ENCODE peak calls at places on chromosome 16, in nine cellular contexts. Y is adrenal gland; B is left ventricle myocardium inferior; F is neural crest cell; G is lung; H is CD4-positive, alpha-beta T cell; R is PC-3; O is cardiac muscle cell; W is A549. M is an unnamed sample.

GRCh38 chr16:30184430-30185140 is 1.2 kb downstream of the CORO1A start:
- DNase-seq in Y (peak), B (peak), F (no peak), G (peak), H (peak), R (no peak), O (no peak), W (no peak), M (no peak)

GRCh38 chr16:79283578-79283977 is 317.0 kb downstream of the MAF start:
- DNase-seq in Y (no peak), B (no peak), F (no peak), G (no peak), H (no peak), R (no peak), O (no peak), W (no peak), M (no peak)

GRCh38 chr16:28019218-28019617 is 44.3 kb downstream of the GSG1L start:
- DNase-seq in Y (no peak), B (no peak), F (no peak), G (no peak), H (no peak), R (no peak), O (no peak), W (no peak), M (no peak)

GRCh38 chr16:83164816-83165215 is 538.0 kb downstream of the CDH13 start:
- DNase-seq in Y (no peak), B (no peak), F (no peak), G (no peak), H (no peak), R (no peak), O (no peak), W (no peak), M (no peak)

GRCh38 chr16:3599922-3600321 is 11.5 kb downstream of the SLX4 start:
- DNase-seq in Y (no peak), B (no peak), F (no peak), G (no peak), H (no peak), R (no peak), O (no peak), W (peak), M (no peak)

GRCh38 chr16:81243927-81244326 is 5.4 kb downstream of the BCO1 start:
- DNase-seq in Y (no peak), B (no peak), F (no peak), G (no peak), H (no peak), R (no peak), O (no peak), W (no peak), M (no peak)

GRCh38 chr16:83356266-83356665 is 451.5 kb upstream of the HSBP1 start:
- DNase-seq in Y (no peak), B (no peak), F (peak), G (no peak), H (no peak), R (peak), O (peak), W (peak), M (peak)

GRCh38 chr16:68091604-68092261 is 6.6 kb downstream of the NFATC3 start:
- DNase-seq in Y (no peak), B (no peak), F (no peak), G (no peak), H (no peak), R (peak), O (peak), W (peak), M (no peak)

GRCh38 chr16:4142268-4142667 is 26.0 kb upstream of the ADCY9 start:
- DNase-seq in Y (no peak), B (no peak), F (no peak), G (no peak), H (peak), R (no peak), O (no peak), W (no peak), M (no peak)

GRCh38 chr16:81415757-81416156 is 28.9 kb upstream of the CMIP start:
- DNase-seq in Y (no peak), B (no peak), F (peak), G (no peak), H (no peak), R (no peak), O (no peak), W (no peak), M (no peak)

GRCh38 chr16:30063893-30064745 is 1.4 kb upstream of the ALDOA start:
- DNase-seq in Y (peak), B (peak), F (no peak), G (peak), H (peak), R (peak), O (no peak), W (peak), M (peak)

GRCh38 chr16:88468289-88469129 is 15.4 kb downstream of the ZFPM1 start:
- DNase-seq in Y (no peak), B (no peak), F (peak), G (no peak), H (no peak), R (peak), O (peak), W (peak), M (no peak)

GRCh38 chr16:58500329-58501241 is 642 bp downstream of the NDRG4 start:
- DNase-seq in Y (no peak), B (no peak), F (no peak), G (no peak), H (no peak), R (no peak), O (no peak), W (no peak), M (no peak)

GRCh38 chr16:87664792-87665191 is 62.5 kb downstream of the JPH3 start:
- DNase-seq in Y (no peak), B (no peak), F (no peak), G (no peak), H (no peak), R (no peak), O (no peak), W (no peak), M (no peak)

GRCh38 chr16:72013888-72014538 is 5.5 kb downstream of the DHODH start:
- DNase-seq in Y (no peak), B (peak), F (no peak), G (no peak), H (no peak), R (no peak), O (peak), W (no peak), M (no peak)

GRCh38 chr16:75262800-75263127 is 11.3 kb upstream of the BCAR1 start:
- DNase-seq in Y (no peak), B (no peak), F (no peak), G (no peak), H (no peak), R (no peak), O (no peak), W (no peak), M (no peak)

GRCh38 chr16:51924744-51925143 is 622.2 kb downstream of the TOX3 start:
- DNase-seq in Y (no peak), B (no peak), F (no peak), G (no peak), H (no peak), R (no peak), O (no peak), W (no peak), M (no peak)

GRCh38 chr16:67339453-67339852 is 12.8 kb downstream of the LRRC36 start:
- DNase-seq in Y (no peak), B (no peak), F (no peak), G (no peak), H (no peak), R (peak), O (peak), W (peak), M (no peak)

GRCh38 chr16:59324462-59324861 is 590.3 kb upstream of the GOT2 start:
- DNase-seq in Y (no peak), B (no peak), F (no peak), G (no peak), H (no peak), R (peak), O (no peak), W (peak), M (no peak)

GRCh38 chr16:79316004-79316458 is 284.5 kb downstream of the MAF start:
- DNase-seq in Y (no peak), B (no peak), F (no peak), G (no peak), H (no peak), R (no peak), O (no peak), W (no peak), M (no peak)

GRCh38 chr16:46691720-46692119 is 2.3 kb downstream of the ORC6 start:
- DNase-seq in Y (no peak), B (no peak), F (no peak), G (no peak), H (no peak), R (no peak), O (peak), W (no peak), M (no peak)

GRCh38 chr16:4098496-4098895 is 17.7 kb downstream of the ADCY9 start:
- DNase-seq in Y (no peak), B (no peak), F (no peak), G (no peak), H (no peak), R (peak), O (peak), W (peak), M (no peak)

GRCh38 chr16:4846503-4846900 is 586 bp downstream of the GLYR1 start:
- DNase-seq in Y (peak), B (peak), F (peak), G (peak), H (peak), R (peak), O (peak), W (peak), M (peak)

GRCh38 chr16:48291303-48291702 is 44.0 kb upstream of the ABCC11 start:
- DNase-seq in Y (no peak), B (no peak), F (no peak), G (no peak), H (no peak), R (no peak), O (no peak), W (no peak), M (no peak)

GRCh38 chr16:65644821-65645220 is 523.0 kb upstream of the CDH11 start:
- DNase-seq in Y (no peak), B (no peak), F (no peak), G (no peak), H (no peak), R (no peak), O (no peak), W (no peak), M (no peak)

GRCh38 chr16:65641693-65642289 is 519.9 kb upstream of the CDH11 start:
- DNase-seq in Y (no peak), B (no peak), F (no peak), G (no peak), H (no peak), R (no peak), O (no peak), W (no peak), M (no peak)

GRCh38 chr16:65641049-65641448 is 519.2 kb upstream of the CDH11 start:
- DNase-seq in Y (no peak), B (no peak), F (no peak), G (no peak), H (no peak), R (no peak), O (no peak), W (no peak), M (no peak)
- TF ChIP-seq CTCF in Y (no peak), B (no peak), F (no peak), G (no peak), H (no peak), R (no peak), O (no peak), W (no peak), M (no peak)

GRCh38 chr16:20300312-20301097 is 26.8 kb downstream of the GP2 start:
- DNase-seq in Y (peak), B (peak), F (peak), G (peak), H (no peak), R (peak), O (peak), W (peak), M (peak)
- TF ChIP-seq CTCF in Y (peak), B (peak), F (peak), G (peak), H (peak), R (peak), O (peak), W (peak), M (peak)

GRCh38 chr16:73074399-73074798 is 26.5 kb upstream of the ZFHX3 start:
- DNase-seq in Y (no peak), B (no peak), F (no peak), G (no peak), H (no peak), R (no peak), O (no peak), W (no peak), M (no peak)

GRCh38 chr16:73068546-73069401 is 20.8 kb upstream of the ZFHX3 start:
- DNase-seq in Y (no peak), B (peak), F (no peak), G (peak), H (no peak), R (peak), O (peak), W (peak), M (peak)

GRCh38 chr16:73067671-73068545 is 20.0 kb upstream of the ZFHX3 start:
- DNase-seq in Y (no peak), B (no peak), F (no peak), G (no peak), H (no peak), R (no peak), O (no peak), W (no peak), M (no peak)

GRCh38 chr16:73069581-73070262 is 21.8 kb upstream of the ZFHX3 start:
- DNase-seq in Y (no peak), B (no peak), F (no peak), G (no peak), H (no peak), R (no peak), O (no peak), W (no peak), M (no peak)

DNA sequence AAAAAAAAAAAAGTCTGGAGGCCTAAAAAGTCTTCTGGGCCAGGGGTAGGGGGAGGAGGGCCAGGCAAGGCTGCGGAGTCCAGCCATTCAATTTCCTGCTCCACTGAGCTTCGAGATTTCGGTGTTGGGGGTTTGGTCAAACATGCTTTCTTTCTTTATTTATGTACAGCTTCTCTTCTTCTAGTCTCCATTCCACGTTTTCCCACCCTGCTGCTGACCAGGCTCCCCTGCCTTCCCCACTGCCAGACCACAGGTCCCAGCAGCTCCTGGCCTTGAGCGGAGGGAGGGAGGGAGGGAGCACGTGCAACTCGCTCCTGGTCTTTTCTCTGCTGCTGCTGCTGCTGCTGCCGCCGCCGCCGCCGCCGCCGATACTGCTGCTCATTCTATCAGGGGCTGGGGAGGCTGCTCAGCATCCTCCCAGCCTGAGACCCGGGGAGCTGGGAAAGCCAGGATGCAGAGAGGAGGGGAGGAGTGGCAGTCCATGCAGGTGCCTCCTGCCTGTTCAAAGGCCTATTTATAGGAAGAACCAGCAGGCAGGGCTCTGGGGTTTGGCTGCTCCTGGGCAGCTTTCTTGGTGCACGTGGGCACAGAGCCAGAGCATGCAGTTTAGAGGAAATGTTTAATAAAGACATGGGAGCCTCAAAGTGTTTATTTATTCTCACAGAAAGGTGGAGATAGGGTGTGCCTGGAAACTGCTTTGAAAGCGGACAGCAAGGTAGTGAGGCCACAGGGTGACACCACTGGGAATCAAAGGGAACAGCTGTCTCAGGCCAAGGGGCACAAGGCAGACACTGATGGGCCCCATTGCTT is 23.4 kb upstream of the ZFHX3 start:
- DNase-seq in Y (peak), B (peak), F (no peak), G (no peak), H (no peak), R (peak), O (peak), W (peak), M (peak)
- TF ChIP-seq CTCF in Y (no peak), B (no peak), F (no peak), G (no peak), H (no peak), R (no peak), O (no peak), W (no peak), M (no peak)

GRCh38 chr16:16881771-16882170 is 502.8 kb downstream of the NPIPA7 start:
- DNase-seq in Y (no peak), B (no peak), F (no peak), G (no peak), H (no peak), R (no peak), O (no peak), W (no peak), M (no peak)
- TF ChIP-seq CTCF in Y (no peak), B (no peak), F (no peak), G (no peak), H (no peak), R (no peak), O (no peak), W (no peak), M (no peak)

GRCh38 chr16:54175552-54176375 is 110.8 kb downstream of the IRX3 start:
- DNase-seq in Y (no peak), B (no peak), F (no peak), G (no peak), H (no peak), R (no peak), O (peak), W (no peak), M (no peak)

GRCh38 chr16:54177857-54178490 is 108.6 kb downstream of the IRX3 start:
- DNase-seq in Y (no peak), B (no peak), F (no peak), G (no peak), H (no peak), R (no peak), O (no peak), W (no peak), M (no peak)

GRCh38 chr16:54177052-54177856 is 109.3 kb downstream of the IRX3 start:
- DNase-seq in Y (no peak), B (no peak), F (no peak), G (no peak), H (no peak), R (no peak), O (no peak), W (no peak), M (no peak)

GRCh38 chr16:54175169-54175551 is 111.4 kb downstream of the IRX3 start:
- DNase-seq in Y (no peak), B (no peak), F (no peak), G (no peak), H (no peak), R (no peak), O (no peak), W (no peak), M (no peak)

DNA sequence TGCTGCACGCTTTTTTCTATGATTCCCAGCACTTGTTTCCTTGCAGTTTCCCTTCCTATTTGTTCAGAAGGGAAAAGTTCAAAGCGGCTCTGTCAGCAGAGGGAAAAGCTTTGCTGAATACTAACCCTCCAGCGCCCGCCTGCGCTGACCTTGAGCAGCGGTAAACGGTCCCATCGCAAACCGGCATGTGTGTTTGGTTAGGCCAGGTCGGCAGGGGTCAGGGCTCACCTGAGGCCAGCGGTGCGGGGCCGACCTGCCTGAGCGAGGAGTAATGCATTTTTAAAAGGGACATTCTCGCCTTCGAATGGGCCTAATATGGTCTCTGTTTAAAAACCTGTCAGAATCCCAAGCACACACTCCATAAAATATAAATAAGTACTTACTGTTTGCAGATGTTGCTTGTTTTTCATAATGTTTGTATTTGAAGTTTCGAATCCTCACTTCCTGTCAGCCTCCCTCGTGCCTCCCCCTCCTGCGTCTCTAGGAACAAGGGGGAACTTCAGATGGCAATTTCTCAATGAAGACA is 110.1 kb downstream of the IRX3 start:
- DNase-seq in Y (no peak), B (no peak), F (no peak), G (no peak), H (no peak), R (no peak), O (peak), W (no peak), M (no peak)
- TF ChIP-seq CTCF in Y (no peak), B (no peak), F (no peak), G (no peak), H (no peak), R (no peak), O (no peak), W (no peak), M (no peak)

DNA sequence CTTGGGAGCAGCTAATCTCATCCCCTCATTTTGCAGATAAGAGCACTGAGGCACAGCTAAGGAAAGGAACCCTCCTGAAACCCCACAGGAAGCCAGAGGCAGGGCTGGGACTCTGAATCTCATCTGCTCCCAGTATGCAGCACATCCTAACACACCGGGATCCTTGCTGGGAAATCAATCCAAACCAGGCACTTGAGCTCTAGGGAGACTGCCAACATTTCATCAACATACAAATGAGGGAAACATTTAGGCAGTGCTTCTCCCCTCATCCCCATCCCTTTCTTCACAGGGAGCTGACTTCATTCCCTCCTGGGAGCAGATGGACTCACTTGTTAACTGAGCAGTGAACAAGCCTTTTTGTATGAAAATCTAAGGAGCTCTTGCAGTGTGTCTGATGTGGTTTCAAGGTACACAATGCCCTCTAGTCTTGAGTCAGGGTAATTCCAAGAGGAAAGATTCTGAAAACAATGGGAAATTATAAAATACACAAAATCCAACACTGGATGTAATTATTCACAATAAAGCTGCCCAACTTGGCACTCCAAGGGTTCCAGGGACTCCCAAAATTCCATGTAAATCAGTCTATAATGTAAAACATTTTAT is 96.3 kb downstream of the TMEM114 start:
- DNase-seq in Y (no peak), B (no peak), F (no peak), G (no peak), H (no peak), R (no peak), O (no peak), W (peak), M (no peak)
- TF ChIP-seq CTCF in Y (no peak), B (no peak), F (peak), G (no peak), H (no peak), R (no peak), O (no peak), W (no peak), M (no peak)

DNA sequence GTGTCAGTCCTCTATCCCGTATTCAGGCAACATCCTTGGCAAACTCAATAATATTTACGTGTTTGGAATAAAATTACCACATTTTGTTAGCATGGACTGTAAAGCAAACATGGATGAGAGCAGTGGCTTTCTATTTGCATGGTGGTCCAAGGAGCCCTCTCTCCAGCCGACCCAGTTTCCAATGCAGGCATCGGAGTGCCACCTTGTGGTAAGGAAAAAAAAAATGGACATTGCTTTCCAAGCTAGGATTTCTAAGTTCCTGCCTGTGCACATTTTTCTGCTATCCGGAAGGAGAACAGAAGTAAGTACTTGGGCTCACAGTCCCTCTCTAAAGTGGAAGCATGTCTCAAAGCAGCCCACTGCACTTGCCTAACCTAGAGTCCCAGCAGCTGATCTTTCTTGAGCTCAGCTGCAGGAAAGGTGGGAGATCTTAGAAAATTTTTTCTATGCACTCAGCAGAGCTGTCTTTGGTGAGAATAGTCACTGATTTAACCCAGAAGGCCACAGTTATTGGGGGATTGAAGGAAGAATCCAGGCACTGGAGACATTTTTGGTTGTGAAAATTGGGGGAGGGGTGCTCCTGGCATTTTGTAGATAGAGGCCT is 46.0 kb upstream of the ERCC4 start:
- DNase-seq in Y (no peak), B (no peak), F (peak), G (no peak), H (no peak), R (peak), O (peak), W (peak), M (peak)
- TF ChIP-seq CTCF in Y (peak), B (peak), F (peak), G (no peak), H (no peak), R (peak), O (peak), W (peak), M (peak)

GRCh38 chr16:56830669-56831068 is 34.3 kb upstream of the SLC12A3 start:
- DNase-seq in Y (no peak), B (no peak), F (no peak), G (no peak), H (no peak), R (no peak), O (no peak), W (no peak), M (no peak)
- TF ChIP-seq CTCF in Y (no peak), B (no peak), F (no peak), G (no peak), H (no peak), R (no peak), O (no peak), W (no peak), M (no peak)

M was measured in Calu3.